ENCODE peak calls at places on chromosome 19, in six cellular contexts. X is SK-N-SH, E is A673, D is Peyer's patch, Z is heart right ventricle, A is body of pancreas. K is an unnamed sample.

GRCh38 chr19:10764340-10764894 is 46.5 kb downstream of the DNM2 start:
- DNase-seq in A (peak; percentile 42), X (no peak), D (peak; percentile 88), Z (no peak), E (no peak), K (no peak)

GRCh38 chr19:17803264-17803896 is 8.4 kb downstream of the B3GNT3 start:
- DNase-seq in E (no peak), A (no peak), Z (no peak), X (no peak), D (no peak), K (no peak)

GRCh38 chr19:32202244-32202643 is 143.2 kb upstream of the ZNF507 start:
- DNase-seq in D (no peak), Z (no peak), A (no peak), X (no peak), E (no peak), K (peak; percentile 44)

GRCh38 chr19:39402417-39403297 is 4.0 kb upstream of the ZFP36 start:
- DNase-seq in X (peak; percentile 87), Z (peak; percentile 97), A (peak; percentile 90), D (peak; percentile 93), E (peak; percentile 91), K (peak; percentile 97)

GRCh38 chr19:18518639-18519038 is 3.2 kb downstream of the ELL start:
- DNase-seq in Z (no peak), X (no peak), D (no peak), A (no peak), E (no peak), K (no peak)

GRCh38 chr19:2532252-2533071 is 56.5 kb downstream of the GADD45B start:
- DNase-seq in D (no peak), Z (no peak), A (no peak), X (no peak), E (no peak), K (no peak)

GRCh38 chr19:9126900-9127405 is at the start of gene OR7G3:
- DNase-seq in D (no peak), X (no peak), Z (no peak), A (no peak), E (no peak), K (no peak)

GRCh38 chr19:18474366-18474887 is 36.5 kb upstream of the ISYNA1 start:
- DNase-seq in E (no peak), A (no peak), Z (no peak), X (no peak), D (no peak), K (no peak)

GRCh38 chr19:21677696-21678418 is 89.5 kb downstream of the ZNF100 start:
- DNase-seq in A (peak; percentile 18), D (no peak), E (no peak), Z (no peak), X (no peak), K (no peak)

GRCh38 chr19:32351807-32352630 is 6.6 kb downstream of the ZNF507 start:
- DNase-seq in A (no peak), D (no peak), Z (no peak), X (no peak), E (no peak), K (no peak)

GRCh38 chr19:51330366-51330765 is 11.6 kb downstream of the VSIG10L start:
- DNase-seq in X (no peak), E (no peak), D (no peak), Z (no peak), A (no peak), K (no peak)

GRCh38 chr19:10915511-10916091 is 12.8 kb downstream of the YIPF2 start:
- DNase-seq in X (peak; percentile 68), D (no peak), A (no peak), E (no peak), Z (no peak), K (no peak)

GRCh38 chr19:46295401-46296308 is 1.2 kb upstream of the HIF3A start:
- DNase-seq in A (no peak), E (no peak), X (no peak), D (no peak), Z (no peak), K (no peak)

GRCh38 chr19:31448221-31448657 is 99.0 kb upstream of the TSHZ3 start:
- DNase-seq in D (peak; percentile 53), E (peak; percentile 25), X (peak; percentile 36), A (peak; percentile 29), Z (peak; percentile 59), K (peak; percentile 72)

GRCh38 chr19:14115761-14116160 is 1.8 kb downstream of the PRKACA start:
- DNase-seq in A (no peak), Z (no peak), D (no peak), E (no peak), X (no peak), K (no peak)

GRCh38 chr19:28960586-28960985 is 252.4 kb downstream of the UQCRFS1 start:
- DNase-seq in X (no peak), Z (no peak), D (no peak), A (no peak), E (no peak), K (no peak)
- H3K27ac ChIP-seq in X (peak overlapping the region; percentile 73), Z (no peak overlapping the region), D (no peak overlapping the region), A (no peak overlapping the region), E (no peak overlapping the region), K (no peak overlapping the region)

DNA sequence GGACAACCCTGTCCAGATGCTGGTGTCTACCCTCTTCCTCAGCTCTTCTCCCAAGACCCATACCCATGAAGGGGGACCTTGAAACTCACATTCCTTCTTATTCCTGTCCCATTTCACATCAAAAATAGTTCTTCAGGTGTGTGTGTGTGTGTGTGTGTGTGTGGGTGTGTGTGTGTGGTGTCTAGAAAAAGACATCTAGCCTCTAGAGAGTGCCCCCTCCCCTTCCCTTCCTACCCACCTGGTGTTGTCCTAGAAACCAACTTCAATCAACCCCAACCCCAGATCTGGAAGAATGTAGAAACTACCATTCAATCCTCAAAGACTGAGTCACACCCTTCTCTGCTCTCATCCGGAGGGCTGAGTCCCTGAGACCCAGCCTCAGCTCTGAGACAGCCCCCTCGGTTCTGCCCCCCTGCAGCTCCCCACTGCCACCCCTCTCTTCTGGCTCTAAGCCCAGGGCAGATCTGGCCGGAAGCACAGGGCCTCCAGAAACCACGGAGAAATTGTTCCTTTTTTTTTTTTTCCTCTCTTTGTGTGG is 3.5 kb downstream of the KCNN4 start:
- DNase-seq in D (peak; percentile 37), A (no peak), E (peak; percentile 58), X (peak; percentile 69), Z (no peak), K (no peak)
- H3K27ac ChIP-seq in D (no peak overlapping the region), A (no peak overlapping the region), E (peak overlapping the region; percentile 5), X (peak overlapping the region; percentile 64), Z (no peak overlapping the region), K (no peak overlapping the region)

GRCh38 chr19:5048091-5048726 is 79.3 kb downstream of the KDM4B start:
- DNase-seq in Z (peak; percentile 68), E (peak; percentile 93), X (peak; percentile 96), A (peak; percentile 84), D (peak; percentile 88), K (peak; percentile 85)

GRCh38 chr19:5047251-5047935 is 78.5 kb downstream of the KDM4B start:
- DNase-seq in Z (no peak), E (no peak), D (no peak), X (no peak), A (no peak), K (no peak)

GRCh38 chr19:5045015-5045414 is 76.1 kb downstream of the KDM4B start:
- DNase-seq in Z (no peak), D (no peak), X (no peak), A (no peak), E (no peak), K (no peak)

GRCh38 chr19:5045956-5046338 is 77.0 kb downstream of the KDM4B start:
- DNase-seq in X (no peak), Z (no peak), A (peak; percentile 40), D (no peak), E (no peak), K (no peak)

DNA sequence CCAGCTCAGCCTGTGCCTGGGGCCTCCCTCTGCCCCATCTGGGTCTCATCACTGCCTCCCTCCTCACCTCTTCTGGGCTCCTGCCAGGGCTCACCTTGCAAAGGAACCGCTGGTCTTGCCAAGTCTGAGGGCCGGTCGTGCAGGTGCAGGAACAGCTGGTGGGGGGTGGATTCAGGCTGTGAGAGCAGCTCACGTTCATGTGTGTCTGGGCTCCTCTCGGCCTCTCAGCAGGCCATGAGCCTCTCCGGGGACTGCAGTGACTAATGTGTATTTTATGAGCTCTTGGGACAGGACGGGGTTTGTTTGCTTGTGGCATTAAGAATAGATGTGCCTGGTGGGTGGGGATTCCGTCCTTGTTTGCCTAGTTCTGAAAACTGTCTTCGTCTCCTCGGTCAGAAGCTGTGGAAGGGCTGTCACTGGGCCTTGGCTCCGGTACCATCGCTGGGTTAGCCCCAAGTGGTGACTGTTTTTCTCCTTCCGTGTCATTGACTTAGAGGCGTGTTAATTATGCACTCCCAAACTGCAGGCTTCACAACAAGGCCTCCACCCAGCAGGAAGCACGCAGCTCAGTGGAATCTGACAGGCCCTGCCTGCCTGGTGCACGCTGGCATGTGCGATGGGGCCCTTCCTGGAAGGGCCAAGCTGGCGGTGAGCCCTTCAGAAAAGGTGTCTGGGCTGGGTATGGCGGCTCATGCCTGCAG is 77.6 kb downstream of the KDM4B start:
- DNase-seq in X (no peak), A (peak; percentile 80), Z (no peak), D (peak; percentile 70), E (peak; percentile 92), K (peak; percentile 81)
- H3K27ac ChIP-seq in X (no peak overlapping the region), A (peak overlapping the region; percentile 49), Z (peak overlapping the region; percentile 51), D (peak overlapping the region; percentile 9), E (peak overlapping the region; percentile 46), K (peak overlapping the region; percentile 42)

GRCh38 chr19:49145485-49146407 is 9.4 kb downstream of the HRC start:
- DNase-seq in A (peak; percentile 83), Z (peak; percentile 77), E (peak; percentile 95), X (peak; percentile 84), D (peak; percentile 88), K (peak; percentile 88)
- H3K27ac ChIP-seq in A (no peak overlapping the region), Z (peak overlapping the region; percentile 10), E (peak overlapping the region; percentile 13), X (no peak overlapping the region), D (no peak overlapping the region), K (no peak overlapping the region)

GRCh38 chr19:1017115-1017905 is 3.6 kb downstream of the TMEM259 start:
- DNase-seq in D (peak; percentile 80), X (no peak), Z (no peak), A (peak; percentile 63), E (no peak), K (no peak)

GRCh38 chr19:1018393-1018792 is 2.5 kb downstream of the TMEM259 start:
- DNase-seq in A (no peak), E (no peak), X (no peak), Z (no peak), D (no peak), K (no peak)

GRCh38 chr19:1018932-1019615 is 1.8 kb downstream of the TMEM259 start:
- DNase-seq in X (no peak), E (no peak), D (no peak), Z (no peak), A (no peak), K (no peak)

GRCh38 chr19:1016647-1017114 is 4.2 kb downstream of the TMEM259 start:
- DNase-seq in A (no peak), E (no peak), D (peak; percentile 78), X (no peak), Z (no peak), K (no peak)

DNA sequence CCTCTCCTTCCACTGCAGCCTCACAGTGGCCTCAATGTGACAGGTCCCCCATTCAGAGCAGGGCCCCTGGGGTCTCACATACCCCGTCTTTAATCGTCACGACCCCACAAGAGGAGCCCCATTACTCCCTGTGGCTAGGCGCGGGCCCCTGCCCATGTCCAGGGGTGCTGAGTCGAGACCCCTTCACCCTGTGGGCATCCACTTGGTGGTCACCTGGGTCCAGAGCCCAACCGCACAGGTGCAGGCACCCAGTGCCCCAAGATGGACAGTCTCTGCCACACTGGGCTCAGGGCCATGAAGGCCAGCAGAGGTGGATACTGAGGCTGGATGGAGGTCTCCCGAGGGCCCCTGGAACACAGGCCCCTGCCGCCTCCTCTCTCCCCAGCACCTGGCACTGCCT is 3.0 kb downstream of the TMEM259 start:
- DNase-seq in Z (no peak), E (no peak), D (no peak), X (no peak), A (no peak), K (no peak)
- H3K27ac ChIP-seq in Z (peak overlapping the region; percentile 49), E (peak overlapping the region; percentile 61), D (peak overlapping the region; percentile 82), X (no peak overlapping the region), A (peak overlapping the region; percentile 28), K (peak overlapping the region; percentile 55)